ENCODE peak calls at places on chromosomes 1 and 21, in eight cellular contexts. One of them, this sample, is unnamed. For H3K4me1, the result is how much of the 10 kb centered on the place peaks cover.

GRCh38 chr1:237206065-237206414 is 164.1 kb downstream of the RYR2 start:
- DNase-seq in body of pancreas: no peak
- DNase-seq in suprapubic skin: no peak
- DNase-seq in ovary: no peak
- DNase-seq in IMR-90: no peak
- DNase-seq in right lobe of liver: no peak
- DNase-seq in A549: no peak
- DNase-seq in stomach: no peak
- DNase-seq in this sample: no peak

GRCh38 chr1:156795787-156796186 is 20.9 kb downstream of the SH2D2A start:
- DNase-seq in body of pancreas: no peak
- DNase-seq in suprapubic skin: peak
- DNase-seq in ovary: no peak
- DNase-seq in IMR-90: no peak
- DNase-seq in right lobe of liver: no peak
- DNase-seq in A549: no peak
- DNase-seq in stomach: no peak
- DNase-seq in this sample: no peak

GRCh38 chr1:183871142-183871541 is 66.2 kb downstream of the RGL1 start:
- DNase-seq in body of pancreas: no peak
- DNase-seq in suprapubic skin: no peak
- DNase-seq in ovary: no peak
- DNase-seq in IMR-90: peak
- DNase-seq in right lobe of liver: no peak
- DNase-seq in A549: peak
- DNase-seq in stomach: no peak
- DNase-seq in this sample: no peak

GRCh38 chr1:25543425-25544242 is at the start of gene LDLRAP1:
- DNase-seq in body of pancreas: peak
- DNase-seq in suprapubic skin: no peak
- DNase-seq in ovary: peak
- DNase-seq in IMR-90: peak
- DNase-seq in right lobe of liver: peak
- DNase-seq in A549: peak
- DNase-seq in stomach: peak
- DNase-seq in this sample: peak

GRCh38 chr1:87820667-87821066 is 492.0 kb downstream of the LMO4 start:
- DNase-seq in body of pancreas: no peak
- DNase-seq in suprapubic skin: no peak
- DNase-seq in ovary: no peak
- DNase-seq in IMR-90: no peak
- DNase-seq in right lobe of liver: no peak
- DNase-seq in A549: no peak
- DNase-seq in stomach: no peak
- DNase-seq in this sample: no peak

GRCh38 chr1:221429262-221429661 is 312.6 kb downstream of the DUSP10 start:
- DNase-seq in body of pancreas: no peak
- DNase-seq in suprapubic skin: no peak
- DNase-seq in ovary: no peak
- DNase-seq in IMR-90: peak
- DNase-seq in right lobe of liver: no peak
- DNase-seq in A549: no peak
- DNase-seq in stomach: no peak
- DNase-seq in this sample: no peak

GRCh38 chr1:230167419-230167852 is 100.4 kb downstream of the GALNT2 start:
- DNase-seq in body of pancreas: no peak
- DNase-seq in suprapubic skin: peak
- DNase-seq in ovary: peak
- DNase-seq in IMR-90: peak
- DNase-seq in right lobe of liver: peak
- DNase-seq in A549: peak
- DNase-seq in stomach: no peak
- DNase-seq in this sample: no peak

GRCh38 chr21:38758815-38759214 is 46.9 kb upstream of the ETS2 start:
- DNase-seq in body of pancreas: peak
- DNase-seq in suprapubic skin: no peak
- DNase-seq in ovary: no peak
- DNase-seq in IMR-90: no peak
- DNase-seq in right lobe of liver: no peak
- DNase-seq in A549: no peak
- DNase-seq in stomach: peak
- DNase-seq in this sample: no peak

GRCh38 chr1:230972855-230973271 is 5.8 kb downstream of the TTC13 start:
- DNase-seq in body of pancreas: no peak
- DNase-seq in suprapubic skin: no peak
- DNase-seq in ovary: no peak
- DNase-seq in IMR-90: peak
- DNase-seq in right lobe of liver: no peak
- DNase-seq in A549: no peak
- DNase-seq in stomach: no peak
- DNase-seq in this sample: peak

GRCh38 chr21:41501919-41502318 is 6.0 kb downstream of the TMPRSS2 start:
- DNase-seq in body of pancreas: peak
- DNase-seq in suprapubic skin: no peak
- DNase-seq in ovary: no peak
- DNase-seq in IMR-90: no peak
- DNase-seq in right lobe of liver: no peak
- DNase-seq in A549: peak
- DNase-seq in stomach: no peak
- DNase-seq in this sample: no peak

GRCh38 chr1:56644941-56645662 is at the start of gene PRKAA2:
- DNase-seq in body of pancreas: peak
- DNase-seq in suprapubic skin: no peak
- DNase-seq in ovary: peak
- DNase-seq in IMR-90: peak
- DNase-seq in right lobe of liver: peak
- DNase-seq in A549: peak
- DNase-seq in stomach: peak
- DNase-seq in this sample: peak

GRCh38 chr1:156571261-156571958 is 955 bp downstream of the IQGAP3 start:
- DNase-seq in body of pancreas: no peak
- DNase-seq in suprapubic skin: no peak
- DNase-seq in ovary: no peak
- DNase-seq in IMR-90: peak
- DNase-seq in right lobe of liver: no peak
- DNase-seq in A549: peak
- DNase-seq in stomach: no peak
- DNase-seq in this sample: no peak

GRCh38 chr1:53905509-53905908 is 11.5 kb downstream of the DIO1 start:
- DNase-seq in body of pancreas: no peak
- DNase-seq in suprapubic skin: no peak
- DNase-seq in ovary: no peak
- DNase-seq in IMR-90: no peak
- DNase-seq in right lobe of liver: no peak
- DNase-seq in A549: no peak
- DNase-seq in stomach: no peak
- DNase-seq in this sample: no peak

GRCh38 chr1:67850611-67851075 is 17.4 kb upstream of the GNG12 start:
- DNase-seq in body of pancreas: peak
- DNase-seq in suprapubic skin: no peak
- DNase-seq in ovary: peak
- DNase-seq in IMR-90: peak
- DNase-seq in right lobe of liver: peak
- DNase-seq in A549: peak
- DNase-seq in stomach: peak
- DNase-seq in this sample: peak

GRCh38 chr1:2598329-2598931 is 11.9 kb downstream of the PRXL2B start:
- DNase-seq in body of pancreas: no peak
- DNase-seq in suprapubic skin: no peak
- DNase-seq in ovary: no peak
- DNase-seq in IMR-90: no peak
- DNase-seq in right lobe of liver: no peak
- DNase-seq in A549: no peak
- DNase-seq in stomach: no peak
- DNase-seq in this sample: no peak

GRCh38 chr1:157269656-157270375 is 131.6 kb upstream of the ETV3 start:
- DNase-seq in body of pancreas: no peak
- DNase-seq in suprapubic skin: no peak
- DNase-seq in ovary: no peak
- DNase-seq in IMR-90: no peak
- DNase-seq in right lobe of liver: peak
- DNase-seq in A549: no peak
- DNase-seq in stomach: no peak
- DNase-seq in this sample: peak

GRCh38 chr1:78047131-78047530 is 1.4 kb downstream of the GIPC2 start:
- DNase-seq in body of pancreas: peak
- DNase-seq in suprapubic skin: no peak
- DNase-seq in ovary: no peak
- DNase-seq in IMR-90: no peak
- DNase-seq in right lobe of liver: no peak
- DNase-seq in A549: no peak
- DNase-seq in stomach: no peak
- DNase-seq in this sample: no peak

GRCh38 chr1:160552425-160552824 is 26.9 kb downstream of the CD84 start:
- DNase-seq in body of pancreas: no peak
- DNase-seq in suprapubic skin: no peak
- DNase-seq in ovary: no peak
- DNase-seq in IMR-90: no peak
- DNase-seq in right lobe of liver: no peak
- DNase-seq in A549: no peak
- DNase-seq in stomach: no peak
- DNase-seq in this sample: no peak
- TF ChIP-seq POLR2A in body of pancreas: no peak
- TF ChIP-seq POLR2A in suprapubic skin: no peak
- TF ChIP-seq POLR2A in ovary: no peak
- TF ChIP-seq POLR2A in IMR-90: no peak
- TF ChIP-seq POLR2A in right lobe of liver: no peak
- TF ChIP-seq POLR2A in A549: no peak
- TF ChIP-seq POLR2A in stomach: no peak
- TF ChIP-seq POLR2A in this sample: no peak

GRCh38 chr1:66556161-66556611 is 22.2 kb downstream of the SGIP1 start:
- DNase-seq in body of pancreas: no peak
- DNase-seq in suprapubic skin: no peak
- DNase-seq in ovary: no peak
- DNase-seq in IMR-90: no peak
- DNase-seq in right lobe of liver: no peak
- DNase-seq in A549: no peak
- DNase-seq in stomach: no peak
- DNase-seq in this sample: no peak

GRCh38 chr1:66559517-66559916 is 25.6 kb downstream of the SGIP1 start:
- DNase-seq in body of pancreas: no peak
- DNase-seq in suprapubic skin: no peak
- DNase-seq in ovary: no peak
- DNase-seq in IMR-90: no peak
- DNase-seq in right lobe of liver: no peak
- DNase-seq in A549: no peak
- DNase-seq in stomach: no peak
- DNase-seq in this sample: no peak

GRCh38 chr1:66553846-66554245 is 19.9 kb downstream of the SGIP1 start:
- DNase-seq in body of pancreas: no peak
- DNase-seq in suprapubic skin: no peak
- DNase-seq in ovary: no peak
- DNase-seq in IMR-90: peak
- DNase-seq in right lobe of liver: no peak
- DNase-seq in A549: no peak
- DNase-seq in stomach: no peak
- DNase-seq in this sample: no peak

GRCh38 chr1:66552829-66553228 is 18.9 kb downstream of the SGIP1 start:
- DNase-seq in body of pancreas: peak
- DNase-seq in suprapubic skin: no peak
- DNase-seq in ovary: peak
- DNase-seq in IMR-90: no peak
- DNase-seq in right lobe of liver: no peak
- DNase-seq in A549: no peak
- DNase-seq in stomach: no peak
- DNase-seq in this sample: no peak

GRCh38 chr1:66557157-66557556 is 23.2 kb downstream of the SGIP1 start:
- DNase-seq in body of pancreas: no peak
- DNase-seq in suprapubic skin: no peak
- DNase-seq in ovary: no peak
- DNase-seq in IMR-90: peak
- DNase-seq in right lobe of liver: no peak
- DNase-seq in A549: no peak
- DNase-seq in stomach: no peak
- DNase-seq in this sample: no peak
- H3K4me1 ChIP-seq in body of pancreas: under half
- H3K4me1 ChIP-seq in suprapubic skin: under half
- H3K4me1 ChIP-seq in ovary: under half
- H3K4me1 ChIP-seq in IMR-90: under half
- H3K4me1 ChIP-seq in right lobe of liver: under half
- H3K4me1 ChIP-seq in A549: under half
- H3K4me1 ChIP-seq in stomach: under half
- H3K4me1 ChIP-seq in this sample: under half

GRCh38 chr1:31348449-31348848 is 24.4 kb downstream of the FABP3 start:
- DNase-seq in body of pancreas: no peak
- DNase-seq in suprapubic skin: no peak
- DNase-seq in ovary: no peak
- DNase-seq in IMR-90: no peak
- DNase-seq in right lobe of liver: no peak
- DNase-seq in A549: no peak
- DNase-seq in stomach: no peak
- DNase-seq in this sample: no peak

GRCh38 chr1:31356427-31356826 is 16.4 kb downstream of the FABP3 start:
- DNase-seq in body of pancreas: no peak
- DNase-seq in suprapubic skin: no peak
- DNase-seq in ovary: no peak
- DNase-seq in IMR-90: no peak
- DNase-seq in right lobe of liver: no peak
- DNase-seq in A549: no peak
- DNase-seq in stomach: no peak
- DNase-seq in this sample: no peak

DNA sequence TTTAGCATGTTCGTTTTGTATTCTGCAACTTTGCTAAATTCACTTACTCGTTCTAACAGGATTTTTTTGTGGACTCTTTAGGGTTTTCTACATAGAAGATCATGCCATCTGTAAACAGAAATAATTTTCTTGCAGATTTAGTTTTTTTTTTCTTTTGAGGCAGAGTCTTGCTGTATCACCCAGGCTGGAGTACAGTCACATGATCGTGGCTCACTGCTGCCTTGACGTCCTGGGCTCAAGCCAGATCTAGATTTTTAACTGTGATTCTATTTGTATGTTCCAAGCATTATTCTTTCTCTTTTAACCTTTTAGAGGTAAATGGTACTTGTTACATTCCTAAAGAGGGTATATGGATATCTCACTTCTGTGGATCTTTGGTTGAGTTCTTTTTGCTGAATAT is 18.6 kb downstream of the FABP3 start:
- DNase-seq in body of pancreas: no peak
- DNase-seq in suprapubic skin: no peak
- DNase-seq in ovary: no peak
- DNase-seq in IMR-90: peak
- DNase-seq in right lobe of liver: no peak
- DNase-seq in A549: no peak
- DNase-seq in stomach: no peak
- DNase-seq in this sample: no peak
- TF ChIP-seq POLR2A in body of pancreas: no peak
- TF ChIP-seq POLR2A in suprapubic skin: no peak
- TF ChIP-seq POLR2A in ovary: no peak
- TF ChIP-seq POLR2A in IMR-90: no peak
- TF ChIP-seq POLR2A in right lobe of liver: no peak
- TF ChIP-seq POLR2A in A549: no peak
- TF ChIP-seq POLR2A in stomach: no peak
- TF ChIP-seq POLR2A in this sample: no peak

DNA sequence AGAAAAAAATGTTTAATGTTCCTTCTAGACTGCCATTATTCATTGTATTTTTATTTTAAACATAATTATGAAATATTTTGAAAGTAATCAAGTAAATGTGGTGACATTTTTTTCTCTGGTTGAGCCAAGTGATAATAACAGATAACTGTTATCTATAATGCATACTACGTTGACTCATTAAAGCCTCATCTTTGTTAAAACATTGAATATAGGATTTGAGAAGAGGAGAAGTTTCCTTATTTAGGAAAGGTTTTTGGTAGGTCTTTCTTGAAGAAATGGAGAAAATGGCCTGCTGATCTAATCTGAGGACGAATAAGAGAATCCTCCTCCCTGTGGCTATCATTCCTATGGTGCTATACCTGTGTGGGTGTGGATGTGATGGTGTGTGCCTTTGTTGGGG is 89.0 kb downstream of the NFIA start:
- DNase-seq in body of pancreas: no peak
- DNase-seq in suprapubic skin: no peak
- DNase-seq in ovary: no peak
- DNase-seq in IMR-90: no peak
- DNase-seq in right lobe of liver: no peak
- DNase-seq in A549: no peak
- DNase-seq in stomach: no peak
- DNase-seq in this sample: no peak
- H3K4me1 ChIP-seq in body of pancreas: half or more
- H3K4me1 ChIP-seq in suprapubic skin: half or more
- H3K4me1 ChIP-seq in ovary: under half
- H3K4me1 ChIP-seq in IMR-90: under half
- H3K4me1 ChIP-seq in right lobe of liver: under half
- H3K4me1 ChIP-seq in A549: under half
- H3K4me1 ChIP-seq in stomach: under half
- H3K4me1 ChIP-seq in this sample: under half

This sample was measured in Peyer's patch.